ENCODE peak calls at places on chromosome 22, in seven cellular contexts. One of them, this sample, is unnamed.

GRCh38 chr22:37459211-37459610 is 27.0 kb downstream of the MFNG start:
- DNase-seq in bronchial epithelial cell: no peak
- DNase-seq in cardiac muscle cell: no peak
- DNase-seq in fibroblast of the aortic adventitia: peak; percentile 16
- DNase-seq in omental fat pad: no peak
- DNase-seq in nephron progenitor cell: no peak
- DNase-seq in endothelial cell: no peak
- DNase-seq in this sample: no peak

GRCh38 chr22:29872145-29872893 is 10.7 kb upstream of the MTMR3 start:
- DNase-seq in omental fat pad: no peak
- DNase-seq in endothelial cell: no peak
- DNase-seq in fibroblast of the aortic adventitia: no peak
- DNase-seq in nephron progenitor cell: peak; percentile 10
- DNase-seq in cardiac muscle cell: no peak
- DNase-seq in bronchial epithelial cell: no peak
- DNase-seq in this sample: no peak

GRCh38 chr22:49662681-49663080 is 165.0 kb downstream of the BRD1 start:
- DNase-seq in omental fat pad: no peak
- DNase-seq in endothelial cell: no peak
- DNase-seq in cardiac muscle cell: no peak
- DNase-seq in fibroblast of the aortic adventitia: no peak
- DNase-seq in nephron progenitor cell: no peak
- DNase-seq in bronchial epithelial cell: no peak
- DNase-seq in this sample: no peak

GRCh38 chr22:30733081-30733680 is 38.5 kb downstream of the OSBP2 start:
- DNase-seq in nephron progenitor cell: no peak
- DNase-seq in omental fat pad: no peak
- DNase-seq in cardiac muscle cell: no peak
- DNase-seq in endothelial cell: no peak
- DNase-seq in fibroblast of the aortic adventitia: peak; percentile 72
- DNase-seq in bronchial epithelial cell: peak; percentile 40
- DNase-seq in this sample: no peak

GRCh38 chr22:29879738-29880137 is 3.2 kb upstream of the MTMR3 start:
- DNase-seq in bronchial epithelial cell: no peak
- DNase-seq in nephron progenitor cell: no peak
- DNase-seq in endothelial cell: no peak
- DNase-seq in cardiac muscle cell: no peak
- DNase-seq in fibroblast of the aortic adventitia: no peak
- DNase-seq in omental fat pad: no peak
- DNase-seq in this sample: no peak

GRCh38 chr22:50341977-50342650 is 1.0 kb upstream of the PPP6R2 start:
- DNase-seq in nephron progenitor cell: peak; percentile 96
- DNase-seq in cardiac muscle cell: peak; percentile 94
- DNase-seq in bronchial epithelial cell: peak; percentile 64
- DNase-seq in fibroblast of the aortic adventitia: peak; percentile 86
- DNase-seq in omental fat pad: peak; percentile 81
- DNase-seq in endothelial cell: peak; percentile 94
- DNase-seq in this sample: peak; percentile 99

GRCh38 chr22:47303161-47303890 is 540.9 kb downstream of the TBC1D22A start:
- DNase-seq in endothelial cell: no peak
- DNase-seq in cardiac muscle cell: no peak
- DNase-seq in omental fat pad: no peak
- DNase-seq in bronchial epithelial cell: no peak
- DNase-seq in fibroblast of the aortic adventitia: no peak
- DNase-seq in nephron progenitor cell: no peak
- DNase-seq in this sample: no peak

GRCh38 chr22:45626198-45626651 is 45.4 kb upstream of the ATXN10 start:
- DNase-seq in cardiac muscle cell: no peak
- DNase-seq in bronchial epithelial cell: peak; percentile 98
- DNase-seq in omental fat pad: no peak
- DNase-seq in fibroblast of the aortic adventitia: no peak
- DNase-seq in nephron progenitor cell: no peak
- DNase-seq in endothelial cell: no peak
- DNase-seq in this sample: no peak

GRCh38 chr22:30947821-30948454 is 20.6 kb downstream of the MORC2 start:
- DNase-seq in omental fat pad: no peak
- DNase-seq in nephron progenitor cell: no peak
- DNase-seq in cardiac muscle cell: peak; percentile 56
- DNase-seq in fibroblast of the aortic adventitia: peak; percentile 79
- DNase-seq in bronchial epithelial cell: peak; percentile 70
- DNase-seq in endothelial cell: no peak
- DNase-seq in this sample: no peak

GRCh38 chr22:17233348-17234043 is 14.3 kb upstream of the ADA2 start:
- DNase-seq in cardiac muscle cell: no peak
- DNase-seq in fibroblast of the aortic adventitia: no peak
- DNase-seq in omental fat pad: no peak
- DNase-seq in nephron progenitor cell: no peak
- DNase-seq in bronchial epithelial cell: no peak
- DNase-seq in endothelial cell: no peak
- DNase-seq in this sample: no peak

GRCh38 chr22:23909258-23909898 is 15.2 kb downstream of the MIF start:
- DNase-seq in bronchial epithelial cell: no peak
- DNase-seq in nephron progenitor cell: no peak
- DNase-seq in cardiac muscle cell: no peak
- DNase-seq in endothelial cell: no peak
- DNase-seq in fibroblast of the aortic adventitia: peak; percentile 60
- DNase-seq in omental fat pad: no peak
- DNase-seq in this sample: no peak

GRCh38 chr22:37996515-37997246 is 12.3 kb upstream of the SOX10 start:
- DNase-seq in nephron progenitor cell: no peak
- DNase-seq in endothelial cell: no peak
- DNase-seq in omental fat pad: no peak
- DNase-seq in fibroblast of the aortic adventitia: no peak
- DNase-seq in bronchial epithelial cell: no peak
- DNase-seq in cardiac muscle cell: no peak
- DNase-seq in this sample: no peak

GRCh38 chr22:27255580-27255979 is 546.0 kb downstream of the MN1 start:
- DNase-seq in nephron progenitor cell: no peak
- DNase-seq in endothelial cell: no peak
- DNase-seq in bronchial epithelial cell: no peak
- DNase-seq in fibroblast of the aortic adventitia: no peak
- DNase-seq in omental fat pad: no peak
- DNase-seq in cardiac muscle cell: no peak
- DNase-seq in this sample: no peak

DNA sequence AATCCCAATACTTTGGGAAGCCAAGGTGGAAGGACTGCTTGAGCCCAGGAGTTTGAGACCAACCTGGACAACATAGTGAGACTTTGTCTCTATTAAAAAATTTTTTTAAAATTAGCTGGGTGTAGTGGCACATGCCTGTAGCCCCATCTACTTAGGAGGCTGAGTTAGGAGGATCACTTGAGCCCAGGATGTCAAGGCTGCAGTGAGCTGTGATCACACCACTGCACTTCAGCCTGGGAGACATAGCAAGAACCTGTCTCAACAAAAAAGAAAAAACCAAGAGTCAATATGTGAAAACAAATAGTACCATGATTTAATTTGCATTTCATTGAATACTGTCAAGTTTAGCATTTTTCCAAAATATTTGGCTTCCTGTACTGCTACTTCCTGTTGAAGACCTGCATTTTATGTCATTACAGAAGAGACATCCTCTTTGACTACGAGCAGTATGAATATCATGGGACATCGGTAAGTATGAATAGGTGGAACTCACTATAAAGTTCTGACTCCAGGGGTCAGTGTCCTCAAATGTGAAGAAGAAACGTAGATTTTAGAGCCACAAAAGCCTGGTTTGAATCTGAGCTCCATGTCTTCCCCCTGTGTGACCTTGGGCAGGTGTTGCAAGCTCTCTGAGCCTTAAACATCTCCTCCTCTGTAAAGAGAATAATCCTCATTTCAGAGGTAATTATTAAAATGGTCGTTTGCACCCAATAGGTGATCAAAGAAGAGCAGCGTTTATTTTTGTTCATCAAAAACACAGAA is 16.0 kb downstream of the CDC45 start:
- DNase-seq in cardiac muscle cell: no peak
- DNase-seq in fibroblast of the aortic adventitia: peak; percentile 62
- DNase-seq in endothelial cell: peak; percentile 18
- DNase-seq in omental fat pad: no peak
- DNase-seq in bronchial epithelial cell: peak; percentile 52
- DNase-seq in nephron progenitor cell: no peak
- DNase-seq in this sample: no peak
- TF ChIP-seq CTCF in cardiac muscle cell: peak; percentile 14
- TF ChIP-seq CTCF in fibroblast of the aortic adventitia: no peak
- TF ChIP-seq CTCF in endothelial cell: peak; percentile 41
- TF ChIP-seq CTCF in omental fat pad: no peak
- TF ChIP-seq CTCF in bronchial epithelial cell: peak; percentile 40
- TF ChIP-seq CTCF in nephron progenitor cell: no peak
- TF ChIP-seq CTCF in this sample: peak; percentile 34

GRCh38 chr22:36454916-36455570 is 26.4 kb downstream of the TXN2 start:
- DNase-seq in bronchial epithelial cell: peak; percentile 74
- DNase-seq in omental fat pad: peak; percentile 69
- DNase-seq in cardiac muscle cell: peak; percentile 99
- DNase-seq in endothelial cell: peak; percentile 84
- DNase-seq in fibroblast of the aortic adventitia: peak; percentile 72
- DNase-seq in nephron progenitor cell: peak; percentile 96
- DNase-seq in this sample: peak; percentile 81
- TF ChIP-seq CTCF in bronchial epithelial cell: peak; percentile 1
- TF ChIP-seq CTCF in omental fat pad: no peak
- TF ChIP-seq CTCF in cardiac muscle cell: peak; percentile 7
- TF ChIP-seq CTCF in endothelial cell: no peak
- TF ChIP-seq CTCF in fibroblast of the aortic adventitia: no peak
- TF ChIP-seq CTCF in nephron progenitor cell: no peak
- TF ChIP-seq CTCF in this sample: peak; percentile 23

GRCh38 chr22:32622762-32623147 is 148.1 kb downstream of the FBXO7 start:
- DNase-seq in nephron progenitor cell: no peak
- DNase-seq in fibroblast of the aortic adventitia: no peak
- DNase-seq in omental fat pad: no peak
- DNase-seq in bronchial epithelial cell: no peak
- DNase-seq in cardiac muscle cell: peak; percentile 30
- DNase-seq in endothelial cell: no peak
- DNase-seq in this sample: no peak

GRCh38 chr22:32622004-32622761 is 147.6 kb downstream of the FBXO7 start:
- DNase-seq in bronchial epithelial cell: no peak
- DNase-seq in fibroblast of the aortic adventitia: peak; percentile 86
- DNase-seq in nephron progenitor cell: peak; percentile 53
- DNase-seq in cardiac muscle cell: peak; percentile 91
- DNase-seq in omental fat pad: no peak
- DNase-seq in endothelial cell: peak; percentile 67
- DNase-seq in this sample: no peak

GRCh38 chr22:32619614-32620426 is 145.2 kb downstream of the FBXO7 start:
- DNase-seq in endothelial cell: no peak
- DNase-seq in nephron progenitor cell: no peak
- DNase-seq in fibroblast of the aortic adventitia: peak; percentile 73
- DNase-seq in cardiac muscle cell: no peak
- DNase-seq in bronchial epithelial cell: no peak
- DNase-seq in omental fat pad: no peak
- DNase-seq in this sample: no peak

GRCh38 chr22:32621656-32622003 is 147.0 kb downstream of the FBXO7 start:
- DNase-seq in bronchial epithelial cell: no peak
- DNase-seq in endothelial cell: no peak
- DNase-seq in nephron progenitor cell: no peak
- DNase-seq in fibroblast of the aortic adventitia: no peak
- DNase-seq in omental fat pad: no peak
- DNase-seq in cardiac muscle cell: no peak
- DNase-seq in this sample: no peak

DNA sequence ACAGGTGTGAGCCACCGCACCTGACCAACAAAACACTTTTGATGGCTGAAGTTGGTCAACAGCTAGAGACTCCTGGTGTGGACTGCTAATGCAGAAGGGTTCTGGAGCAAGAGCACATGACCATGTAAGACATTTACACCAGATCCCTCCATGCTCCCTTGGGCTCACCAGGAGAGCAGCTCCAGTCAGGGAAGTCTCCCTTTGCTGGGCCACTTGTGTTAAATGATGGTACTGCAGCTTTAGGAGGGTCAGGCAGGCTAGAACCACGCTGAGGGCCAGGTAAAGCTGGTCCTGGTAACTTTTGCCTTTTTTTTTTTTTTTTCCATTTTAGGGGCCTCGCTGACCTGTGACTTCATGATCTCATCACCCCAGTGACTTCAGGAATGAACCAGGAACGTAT is 146.4 kb downstream of the FBXO7 start:
- DNase-seq in cardiac muscle cell: no peak
- DNase-seq in endothelial cell: no peak
- DNase-seq in fibroblast of the aortic adventitia: no peak
- DNase-seq in nephron progenitor cell: no peak
- DNase-seq in bronchial epithelial cell: no peak
- DNase-seq in omental fat pad: no peak
- DNase-seq in this sample: no peak
- TF ChIP-seq CTCF in cardiac muscle cell: no peak
- TF ChIP-seq CTCF in endothelial cell: no peak
- TF ChIP-seq CTCF in fibroblast of the aortic adventitia: no peak
- TF ChIP-seq CTCF in nephron progenitor cell: no peak
- TF ChIP-seq CTCF in bronchial epithelial cell: no peak
- TF ChIP-seq CTCF in omental fat pad: no peak
- TF ChIP-seq CTCF in this sample: no peak

DNA sequence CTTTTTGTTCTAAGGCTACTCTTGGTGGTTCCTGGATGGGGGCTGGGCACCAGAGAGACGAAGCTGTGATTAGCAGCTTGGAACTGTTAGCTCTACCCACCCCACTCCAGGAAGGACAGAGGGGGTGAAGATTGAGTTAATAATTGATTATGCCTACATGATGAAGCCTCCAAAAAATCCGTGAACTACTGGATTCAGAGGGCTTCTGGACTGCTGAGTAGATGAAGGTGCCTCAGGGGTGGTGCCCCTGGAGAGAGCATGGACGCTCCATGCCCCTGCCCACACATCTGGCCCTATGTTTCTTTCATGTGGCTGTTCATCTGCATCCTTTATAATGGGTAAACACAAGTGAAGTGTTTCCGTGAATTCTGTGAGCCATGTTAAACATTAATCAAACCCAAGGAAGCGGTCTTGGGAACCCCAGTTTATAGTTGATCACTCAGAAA is 47.3 kb upstream of the CYP2D6 start:
- DNase-seq in cardiac muscle cell: no peak
- DNase-seq in endothelial cell: no peak
- DNase-seq in nephron progenitor cell: no peak
- DNase-seq in omental fat pad: no peak
- DNase-seq in fibroblast of the aortic adventitia: no peak
- DNase-seq in bronchial epithelial cell: no peak
- DNase-seq in this sample: no peak
- TF ChIP-seq CTCF in cardiac muscle cell: no peak
- TF ChIP-seq CTCF in endothelial cell: no peak
- TF ChIP-seq CTCF in nephron progenitor cell: no peak
- TF ChIP-seq CTCF in omental fat pad: no peak
- TF ChIP-seq CTCF in fibroblast of the aortic adventitia: no peak
- TF ChIP-seq CTCF in bronchial epithelial cell: no peak
- TF ChIP-seq CTCF in this sample: no peak

GRCh38 chr22:20625270-20625669 is 117.9 kb downstream of the MED15 start:
- DNase-seq in endothelial cell: no peak
- DNase-seq in cardiac muscle cell: no peak
- DNase-seq in bronchial epithelial cell: no peak
- DNase-seq in fibroblast of the aortic adventitia: no peak
- DNase-seq in omental fat pad: no peak
- DNase-seq in nephron progenitor cell: no peak
- DNase-seq in this sample: no peak
- TF ChIP-seq CTCF in endothelial cell: no peak
- TF ChIP-seq CTCF in cardiac muscle cell: no peak
- TF ChIP-seq CTCF in bronchial epithelial cell: no peak
- TF ChIP-seq CTCF in fibroblast of the aortic adventitia: no peak
- TF ChIP-seq CTCF in omental fat pad: no peak
- TF ChIP-seq CTCF in nephron progenitor cell: no peak
- TF ChIP-seq CTCF in this sample: no peak